ENCODE peak calls at places on chromosome 22, in four cellular contexts. G, B, J and A are unnamed samples.

GRCh38 chr22:49769691-49770315 is 57.9 kb downstream of the BRD1 start:
- DNase-seq in G (no peak), B (no peak), J (no peak), A (peak; percentile 36)

GRCh38 chr22:34881453-34881852 is 184.5 kb upstream of the ISX start:
- DNase-seq in G (no peak), B (no peak), J (no peak), A (no peak)

GRCh38 chr22:19003518-19003917 is 67.4 kb upstream of the PRODH start:
- DNase-seq in B (no peak), G (no peak), J (no peak), A (no peak)

GRCh38 chr22:18987765-18988164 is 51.7 kb upstream of the PRODH start:
- DNase-seq in B (no peak), G (no peak), J (peak; percentile 66), A (no peak)

GRCh38 chr22:24945430-24945829 is 1.1 kb downstream of the LHFPL7 start:
- DNase-seq in B (no peak), J (no peak), G (no peak), A (no peak)

GRCh38 chr22:22486132-22486899 is 22.2 kb downstream of the ZNF280B start:
- DNase-seq in J (no peak), B (no peak), G (no peak), A (no peak)

GRCh38 chr22:35448552-35448922 is 48.6 kb downstream of the MCM5 start:
- DNase-seq in B (no peak), J (no peak), G (no peak), A (no peak)

GRCh38 chr22:42297778-42298177 is 27.3 kb upstream of the TCF20 start:
- DNase-seq in J (no peak), B (no peak), G (no peak), A (no peak)

GRCh38 chr22:28019881-28020861 is 101.1 kb upstream of the PITPNB start:
- DNase-seq in J (peak; percentile 77), B (peak; percentile 79), G (peak; percentile 40), A (peak; percentile 71)

GRCh38 chr22:23970816-23971482 is 3.3 kb downstream of the DDT start:
- DNase-seq in B (no peak), J (no peak), G (no peak), A (no peak)

GRCh38 chr22:50186181-50186731 is 543 bp downstream of the TRABD start:
- DNase-seq in G (no peak), B (no peak), J (no peak), A (peak; percentile 64)

GRCh38 chr22:22761963-22762772 is 117.8 kb downstream of the GGTLC2 start:
- DNase-seq in B (no peak), G (no peak), J (no peak), A (no peak)

GRCh38 chr22:35726933-35727332 is 9.3 kb downstream of the APOL5 start:
- DNase-seq in B (no peak), G (no peak), J (no peak), A (no peak)

GRCh38 chr22:31647516-31647915 is 14.5 kb downstream of the PISD start:
- DNase-seq in G (no peak), J (no peak), B (no peak), A (no peak)

GRCh38 chr22:27329471-27329870 is 472.1 kb downstream of the MN1 start:
- DNase-seq in J (no peak), G (no peak), B (no peak), A (no peak)

GRCh38 chr22:19103881-19104821 is 18.1 kb downstream of the DGCR2 start:
- DNase-seq in B (no peak), G (no peak), J (no peak), A (no peak)

GRCh38 chr22:22721681-22722309 is 77.4 kb downstream of the GGTLC2 start:
- DNase-seq in G (peak; percentile 74), J (no peak), B (no peak), A (peak; percentile 67)

GRCh38 chr22:46010951-46011626 is 34.1 kb upstream of the WNT7B start:
- DNase-seq in J (no peak), B (no peak), G (no peak), A (no peak)

GRCh38 chr22:46444390-46444854 is 93.0 kb downstream of the CELSR1 start:
- DNase-seq in J (no peak), B (no peak), G (no peak), A (no peak)

GRCh38 chr22:46110215-46110614 is 40.1 kb upstream of the PPARA start:
- DNase-seq in B (peak; percentile 43), J (peak; percentile 64), G (no peak), A (no peak)

GRCh38 chr22:46801331-46801811 is 38.9 kb downstream of the TBC1D22A start:
- DNase-seq in G (no peak), J (no peak), B (no peak), A (no peak)

GRCh38 chr22:31871475-31871874 is 72.9 kb upstream of the YWHAH start:
- DNase-seq in G (no peak), J (no peak), B (no peak), A (no peak)